ENCODE peak calls at places on chromosomes 6 and 20, in four cellular contexts. P, C, V and H are unnamed samples.

GRCh38 chr6:134028438-134028837 is 24.0 kb downstream of the SLC2A12 start:
- DNase-seq in P (no peak), C (no peak), V (no peak), H (no peak)

GRCh38 chr6:8506123-8506522 is 70.8 kb upstream of the SLC35B3 start:
- DNase-seq in P (no peak), C (no peak), V (no peak), H (no peak)

GRCh38 chr20:3218307-3218988 is 9.2 kb downstream of the ITPA start:
- DNase-seq in P (no peak), C (peak), V (no peak), H (no peak)

GRCh38 chr20:848218-848617 is 14.7 kb downstream of the FAM110A start:
- DNase-seq in P (no peak), C (no peak), V (no peak), H (no peak)

GRCh38 chr6:131107166-131107565 is 28.1 kb upstream of the AKAP7 start:
- DNase-seq in P (no peak), C (no peak), V (no peak), H (no peak)

GRCh38 chr6:107331409-107332386 is 127.7 kb downstream of the PDSS2 start:
- DNase-seq in P (no peak), C (no peak), V (no peak), H (no peak)

GRCh38 chr20:9403481-9403880 is 110.9 kb upstream of the LAMP5 start:
- DNase-seq in P (no peak), C (no peak), V (no peak), H (no peak)

GRCh38 chr20:19975901-19976300 is 41.3 kb upstream of the NAA20 start:
- DNase-seq in P (no peak), C (no peak), V (peak), H (peak)

GRCh38 chr20:4573564-4574355 is 147.9 kb upstream of the PRND start:
- DNase-seq in P (no peak), C (no peak), V (no peak), H (no peak)

GRCh38 chr6:74137910-74138309 is 441.9 kb downstream of the CD109 start:
- DNase-seq in P (no peak), C (no peak), V (no peak), H (no peak)

GRCh38 chr6:10460096-10460495 is 45.2 kb upstream of the TFAP2A start:
- DNase-seq in P (no peak), C (no peak), V (no peak), H (no peak)

GRCh38 chr6:87968435-87969278 is 79.0 kb upstream of the SPACA1 start:
- DNase-seq in P (peak), C (no peak), V (no peak), H (peak)

GRCh38 chr6:169921853-169922779 is 170.7 kb downstream of the ERMARD start:
- DNase-seq in P (no peak), C (peak), V (no peak), H (no peak)

GRCh38 chr6:149271348-149272340 is 45.9 kb upstream of the TAB2 start:
- DNase-seq in P (no peak), C (peak), V (no peak), H (no peak)

GRCh38 chr20:56957737-56958553 is 308.5 kb downstream of the BMP7 start:
- DNase-seq in P (no peak), C (no peak), V (no peak), H (no peak)

GRCh38 chr6:148367418-148368024 is 24.9 kb downstream of the SASH1 start:
- DNase-seq in P (no peak), C (no peak), V (no peak), H (peak)

GRCh38 chr6:80132942-80133517 is 26.6 kb downstream of the BCKDHB start:
- DNase-seq in P (peak), C (peak), V (peak), H (peak)

GRCh38 chr20:47330933-47331708 is 25.4 kb downstream of the ZMYND8 start:
- DNase-seq in P (no peak), C (no peak), V (no peak), H (peak)

GRCh38 chr20:33915726-33916331 is 77.9 kb upstream of the RALY start:
- DNase-seq in P (no peak), C (peak), V (no peak), H (peak)

GRCh38 chr20:58433759-58434158 is 44.7 kb downstream of the VAPB start:
- DNase-seq in P (no peak), C (no peak), V (no peak), H (peak)

GRCh38 chr20:37285664-37286374 is 3.6 kb upstream of the MANBAL start:
- DNase-seq in P (no peak), C (no peak), V (no peak), H (no peak)

GRCh38 chr6:136669299-136669699 is 119.1 kb upstream of the MAP7 start:
- DNase-seq in P (no peak), C (no peak), V (no peak), H (peak)

GRCh38 chr6:116586276-116586675 is 15.0 kb downstream of the RWDD1 start:
- DNase-seq in P (no peak), C (no peak), V (no peak), H (no peak)

GRCh38 chr6:138815797-138816528 is 20.1 kb downstream of the ECT2L start:
- DNase-seq in P (no peak), C (no peak), V (no peak), H (peak)

GRCh38 chr20:60572991-60573390 is 614.8 kb downstream of the CDH26 start:
- DNase-seq in P (no peak), C (no peak), V (no peak), H (no peak)

GRCh38 chr20:59831901-59832240 is 101.6 kb downstream of the SYCP2 start:
- DNase-seq in P (no peak), C (no peak), V (no peak), H (no peak)

GRCh38 chr20:17155401-17155800 is 71.4 kb upstream of the PCSK2 start:
- DNase-seq in P (no peak), C (no peak), V (no peak), H (no peak)

GRCh38 chr20:34557936-34558319 is 590 bp upstream of the MAP1LC3A start:
- DNase-seq in P (no peak), C (no peak), V (no peak), H (no peak)

GRCh38 chr6:28943557-28944411 is 20.0 kb upstream of the TRIM27 start:
- DNase-seq in P (peak), C (peak), V (peak), H (no peak)

GRCh38 chr6:129641344-129641743 is 68.6 kb downstream of the ARHGAP18 start:
- DNase-seq in P (no peak), C (no peak), V (no peak), H (no peak)

GRCh38 chr20:14288341-14289330 is 48.8 kb downstream of the FLRT3 start:
- DNase-seq in P (no peak), C (no peak), V (no peak), H (peak)

GRCh38 chr6:146829792-146830565 is 231.2 kb downstream of the ADGB start:
- DNase-seq in P (no peak), C (no peak), V (no peak), H (no peak)

GRCh38 chr6:155085582-155086253 is 90.6 kb downstream of the TIAM2 start:
- DNase-seq in P (no peak), C (no peak), V (no peak), H (no peak)

GRCh38 chr20:52785678-52786077 is 186.5 kb upstream of the TSHZ2 start:
- DNase-seq in P (no peak), C (no peak), V (no peak), H (no peak)

GRCh38 chr6:85551264-85551663 is 42.4 kb downstream of the SNX14 start:
- DNase-seq in P (no peak), C (no peak), V (no peak), H (no peak)

GRCh38 chr6:161150566-161150965 is 123.3 kb downstream of the AGPAT4 start:
- DNase-seq in P (no peak), C (no peak), V (no peak), H (no peak)